ENCODE peak calls at places on chromosomes 11 and 22, in eight cellular contexts. One of them, this sample, is unnamed.

GRCh38 chr11:14813506-14813905 is 78.5 kb downstream of the CYP2R1 start:
- DNase-seq in H54: no peak
- DNase-seq in Peyer's patch: no peak
- DNase-seq in right lobe of liver: no peak
- DNase-seq in prostate gland: no peak
- DNase-seq in heart left ventricle: no peak
- DNase-seq in GM12892: no peak
- DNase-seq in ovary: no peak
- DNase-seq in this sample: no peak

GRCh38 chr22:39597236-39597869 is 26.8 kb downstream of the CACNA1I start:
- DNase-seq in H54: no peak
- DNase-seq in Peyer's patch: no peak
- DNase-seq in right lobe of liver: no peak
- DNase-seq in prostate gland: no peak
- DNase-seq in heart left ventricle: no peak
- DNase-seq in GM12892: no peak
- DNase-seq in ovary: no peak
- DNase-seq in this sample: no peak

GRCh38 chr11:32527776-32528175 is 55.9 kb upstream of the EIF3M start:
- DNase-seq in H54: no peak
- DNase-seq in Peyer's patch: no peak
- DNase-seq in right lobe of liver: no peak
- DNase-seq in prostate gland: no peak
- DNase-seq in heart left ventricle: no peak
- DNase-seq in GM12892: no peak
- DNase-seq in ovary: peak; percentile 70
- DNase-seq in this sample: no peak

GRCh38 chr11:62004473-62004872 is 37.0 kb upstream of the FTH1 start:
- DNase-seq in H54: no peak
- DNase-seq in Peyer's patch: peak; percentile 52
- DNase-seq in right lobe of liver: no peak
- DNase-seq in prostate gland: no peak
- DNase-seq in heart left ventricle: peak; percentile 48
- DNase-seq in GM12892: peak; percentile 57
- DNase-seq in ovary: no peak
- DNase-seq in this sample: no peak

GRCh38 chr11:78796956-78797355 is 222.3 kb upstream of the NARS2 start:
- DNase-seq in H54: no peak
- DNase-seq in Peyer's patch: no peak
- DNase-seq in right lobe of liver: no peak
- DNase-seq in prostate gland: no peak
- DNase-seq in heart left ventricle: no peak
- DNase-seq in GM12892: no peak
- DNase-seq in ovary: no peak
- DNase-seq in this sample: no peak

GRCh38 chr22:48705159-48705916 is 1122.3 kb downstream of the BRD1 start:
- DNase-seq in H54: no peak
- DNase-seq in Peyer's patch: no peak
- DNase-seq in right lobe of liver: peak; percentile 14
- DNase-seq in prostate gland: no peak
- DNase-seq in heart left ventricle: no peak
- DNase-seq in GM12892: no peak
- DNase-seq in ovary: no peak
- DNase-seq in this sample: peak; percentile 30

GRCh38 chr11:25927391-25927790 is 404.5 kb upstream of the ANO3 start:
- DNase-seq in H54: no peak
- DNase-seq in Peyer's patch: no peak
- DNase-seq in right lobe of liver: no peak
- DNase-seq in prostate gland: no peak
- DNase-seq in heart left ventricle: no peak
- DNase-seq in GM12892: no peak
- DNase-seq in ovary: no peak
- DNase-seq in this sample: no peak

GRCh38 chr11:4495487-4495886 is 13.0 kb downstream of the OR52K1 start:
- DNase-seq in H54: no peak
- DNase-seq in Peyer's patch: no peak
- DNase-seq in right lobe of liver: no peak
- DNase-seq in prostate gland: no peak
- DNase-seq in heart left ventricle: no peak
- DNase-seq in GM12892: no peak
- DNase-seq in ovary: no peak
- DNase-seq in this sample: no peak

GRCh38 chr22:35349704-35350538 is 31.0 kb upstream of the HMOX1 start:
- DNase-seq in H54: no peak
- DNase-seq in Peyer's patch: no peak
- DNase-seq in right lobe of liver: no peak
- DNase-seq in prostate gland: no peak
- DNase-seq in heart left ventricle: no peak
- DNase-seq in GM12892: no peak
- DNase-seq in ovary: peak; percentile 75
- DNase-seq in this sample: peak; percentile 66

GRCh38 chr11:105244157-105244820 is 104.7 kb upstream of the CARD18 start:
- DNase-seq in H54: peak; percentile 5
- DNase-seq in Peyer's patch: no peak
- DNase-seq in right lobe of liver: no peak
- DNase-seq in prostate gland: no peak
- DNase-seq in heart left ventricle: peak; percentile 40
- DNase-seq in GM12892: no peak
- DNase-seq in ovary: no peak
- DNase-seq in this sample: no peak

GRCh38 chr22:38314140-38314991 is 2.9 kb downstream of the CSNK1E start:
- DNase-seq in H54: no peak
- DNase-seq in Peyer's patch: peak; percentile 54
- DNase-seq in right lobe of liver: no peak
- DNase-seq in prostate gland: no peak
- DNase-seq in heart left ventricle: no peak
- DNase-seq in GM12892: no peak
- DNase-seq in ovary: no peak
- DNase-seq in this sample: no peak

GRCh38 chr11:59097113-59097708 is 9.8 kb upstream of the FAM111B start:
- DNase-seq in H54: no peak
- DNase-seq in Peyer's patch: peak; percentile 88
- DNase-seq in right lobe of liver: peak; percentile 53
- DNase-seq in prostate gland: peak; percentile 36
- DNase-seq in heart left ventricle: no peak
- DNase-seq in GM12892: no peak
- DNase-seq in ovary: no peak
- DNase-seq in this sample: peak; percentile 44

GRCh38 chr22:24157783-24158170 is 23.5 kb upstream of the SUSD2 start:
- DNase-seq in H54: no peak
- DNase-seq in Peyer's patch: no peak
- DNase-seq in right lobe of liver: no peak
- DNase-seq in prostate gland: no peak
- DNase-seq in heart left ventricle: no peak
- DNase-seq in GM12892: no peak
- DNase-seq in ovary: no peak
- DNase-seq in this sample: no peak

GRCh38 chr11:34565417-34566208 is 52.0 kb upstream of the ELF5 start:
- DNase-seq in H54: peak; percentile 18
- DNase-seq in Peyer's patch: no peak
- DNase-seq in right lobe of liver: no peak
- DNase-seq in prostate gland: no peak
- DNase-seq in heart left ventricle: no peak
- DNase-seq in GM12892: no peak
- DNase-seq in ovary: no peak
- DNase-seq in this sample: no peak

GRCh38 chr22:21963286-21963685 is 10.6 kb upstream of the PPM1F start:
- DNase-seq in H54: no peak
- DNase-seq in Peyer's patch: no peak
- DNase-seq in right lobe of liver: no peak
- DNase-seq in prostate gland: no peak
- DNase-seq in heart left ventricle: no peak
- DNase-seq in GM12892: no peak
- DNase-seq in ovary: no peak
- DNase-seq in this sample: no peak

GRCh38 chr11:66051766-66052663 is at the start of gene SF3B2:
- DNase-seq in H54: peak; percentile 97
- DNase-seq in Peyer's patch: peak; percentile 99
- DNase-seq in right lobe of liver: peak; percentile 99
- DNase-seq in prostate gland: peak; percentile 98
- DNase-seq in heart left ventricle: peak; percentile 99
- DNase-seq in GM12892: peak; percentile 98
- DNase-seq in ovary: peak; percentile 95
- DNase-seq in this sample: peak; percentile 97
- TF ChIP-seq POLR2A in H54: peak; percentile 77
- TF ChIP-seq POLR2A in Peyer's patch: peak; percentile 52
- TF ChIP-seq POLR2A in right lobe of liver: peak; percentile 60
- TF ChIP-seq POLR2A in prostate gland: peak; percentile 50
- TF ChIP-seq POLR2A in heart left ventricle: peak; percentile 62
- TF ChIP-seq POLR2A in GM12892: peak; percentile 96
- TF ChIP-seq POLR2A in ovary: peak; percentile 50
- TF ChIP-seq POLR2A in this sample: peak; percentile 28

DNA sequence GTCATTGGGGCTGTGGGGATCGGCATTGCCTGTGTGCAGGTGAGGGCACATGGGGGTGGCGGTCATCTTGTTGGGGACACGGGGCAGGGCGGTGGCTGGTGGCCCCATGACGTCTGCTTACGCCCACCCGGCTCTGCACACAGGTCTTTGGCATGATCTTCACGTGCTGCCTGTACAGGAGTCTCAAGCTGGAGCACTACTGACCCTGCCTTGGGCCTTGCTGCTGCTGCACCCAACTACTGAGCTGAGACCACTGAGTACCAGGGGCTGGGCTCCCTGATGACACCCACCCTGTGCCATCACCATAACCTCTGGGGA is 4.4 kb downstream of the POLR2L start:
- DNase-seq in H54: no peak
- DNase-seq in Peyer's patch: no peak
- DNase-seq in right lobe of liver: no peak
- DNase-seq in prostate gland: no peak
- DNase-seq in heart left ventricle: no peak
- DNase-seq in GM12892: no peak
- DNase-seq in ovary: no peak
- DNase-seq in this sample: no peak
- TF ChIP-seq POLR2A in H54: no peak
- TF ChIP-seq POLR2A in Peyer's patch: no peak
- TF ChIP-seq POLR2A in right lobe of liver: no peak
- TF ChIP-seq POLR2A in prostate gland: no peak
- TF ChIP-seq POLR2A in heart left ventricle: no peak
- TF ChIP-seq POLR2A in GM12892: no peak
- TF ChIP-seq POLR2A in ovary: no peak
- TF ChIP-seq POLR2A in this sample: no peak

DNA sequence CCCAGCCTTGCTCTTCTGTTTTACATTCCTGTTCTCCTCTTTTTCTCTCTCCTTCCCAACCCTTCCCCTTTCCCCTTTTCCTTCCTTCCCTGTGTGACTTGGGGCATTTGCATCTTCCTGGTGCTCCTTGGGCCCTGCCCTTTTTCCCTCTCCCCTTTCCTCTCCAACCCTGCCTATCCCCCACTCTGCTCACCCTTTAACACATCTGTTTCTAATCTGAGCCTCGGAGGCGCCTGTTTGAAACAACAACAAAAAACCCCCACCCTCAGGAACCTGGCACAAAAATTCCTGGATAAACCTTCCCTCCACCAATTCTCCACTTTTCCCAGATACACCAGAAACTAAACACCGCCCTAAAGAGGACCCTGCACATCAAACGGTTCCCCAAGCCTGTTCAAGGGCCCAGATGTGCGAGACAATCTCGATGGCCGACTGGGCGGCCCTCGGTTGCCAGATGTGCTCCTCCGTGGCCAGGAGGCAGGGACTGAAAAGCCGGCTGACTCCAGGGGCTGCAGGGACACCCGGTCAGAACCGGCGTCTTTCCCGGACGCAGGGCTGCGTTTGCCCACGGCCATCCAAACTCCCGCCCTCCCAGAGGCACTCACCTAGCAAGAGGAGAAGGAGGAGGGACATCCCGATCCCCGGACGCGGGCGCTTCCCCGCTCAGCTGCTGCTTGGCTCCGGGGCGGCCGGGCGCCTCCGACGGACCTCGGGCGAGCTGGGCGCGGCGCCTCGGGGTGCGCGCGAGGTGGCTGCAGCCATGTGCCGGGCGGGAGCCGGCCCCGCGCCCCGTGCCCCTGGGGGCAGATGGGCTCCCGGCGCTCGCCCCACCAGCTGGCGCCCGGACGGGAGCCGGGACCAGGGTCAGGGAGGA is 503 bp downstream of the CLMP start:
- DNase-seq in H54: no peak
- DNase-seq in Peyer's patch: no peak
- DNase-seq in right lobe of liver: no peak
- DNase-seq in prostate gland: no peak
- DNase-seq in heart left ventricle: no peak
- DNase-seq in GM12892: no peak
- DNase-seq in ovary: peak; percentile 59
- DNase-seq in this sample: peak; percentile 87
- TF ChIP-seq POLR2A in H54: no peak
- TF ChIP-seq POLR2A in Peyer's patch: no peak
- TF ChIP-seq POLR2A in right lobe of liver: no peak
- TF ChIP-seq POLR2A in prostate gland: no peak
- TF ChIP-seq POLR2A in heart left ventricle: no peak
- TF ChIP-seq POLR2A in GM12892: no peak
- TF ChIP-seq POLR2A in ovary: no peak
- TF ChIP-seq POLR2A in this sample: no peak

GRCh38 chr22:46352691-46353386 is 17.3 kb downstream of the TRMU start:
- DNase-seq in H54: peak; percentile 67
- DNase-seq in Peyer's patch: no peak
- DNase-seq in right lobe of liver: no peak
- DNase-seq in prostate gland: peak; percentile 73
- DNase-seq in heart left ventricle: peak; percentile 92
- DNase-seq in GM12892: no peak
- DNase-seq in ovary: peak; percentile 14
- DNase-seq in this sample: peak; percentile 66

GRCh38 chr22:46354993-46355305 is 19.4 kb downstream of the TRMU start:
- DNase-seq in H54: no peak
- DNase-seq in Peyer's patch: no peak
- DNase-seq in right lobe of liver: no peak
- DNase-seq in prostate gland: no peak
- DNase-seq in heart left ventricle: no peak
- DNase-seq in GM12892: no peak
- DNase-seq in ovary: peak; percentile 19
- DNase-seq in this sample: no peak

GRCh38 chr22:46352276-46352675 is 16.8 kb downstream of the TRMU start:
- DNase-seq in H54: no peak
- DNase-seq in Peyer's patch: no peak
- DNase-seq in right lobe of liver: no peak
- DNase-seq in prostate gland: no peak
- DNase-seq in heart left ventricle: peak; percentile 22
- DNase-seq in GM12892: no peak
- DNase-seq in ovary: no peak
- DNase-seq in this sample: no peak

GRCh38 chr22:46354176-46354992 is 18.9 kb downstream of the TRMU start:
- DNase-seq in H54: no peak
- DNase-seq in Peyer's patch: no peak
- DNase-seq in right lobe of liver: peak; percentile 27
- DNase-seq in prostate gland: no peak
- DNase-seq in heart left ventricle: peak; percentile 40
- DNase-seq in GM12892: no peak
- DNase-seq in ovary: peak; percentile 41
- DNase-seq in this sample: peak; percentile 68

DNA sequence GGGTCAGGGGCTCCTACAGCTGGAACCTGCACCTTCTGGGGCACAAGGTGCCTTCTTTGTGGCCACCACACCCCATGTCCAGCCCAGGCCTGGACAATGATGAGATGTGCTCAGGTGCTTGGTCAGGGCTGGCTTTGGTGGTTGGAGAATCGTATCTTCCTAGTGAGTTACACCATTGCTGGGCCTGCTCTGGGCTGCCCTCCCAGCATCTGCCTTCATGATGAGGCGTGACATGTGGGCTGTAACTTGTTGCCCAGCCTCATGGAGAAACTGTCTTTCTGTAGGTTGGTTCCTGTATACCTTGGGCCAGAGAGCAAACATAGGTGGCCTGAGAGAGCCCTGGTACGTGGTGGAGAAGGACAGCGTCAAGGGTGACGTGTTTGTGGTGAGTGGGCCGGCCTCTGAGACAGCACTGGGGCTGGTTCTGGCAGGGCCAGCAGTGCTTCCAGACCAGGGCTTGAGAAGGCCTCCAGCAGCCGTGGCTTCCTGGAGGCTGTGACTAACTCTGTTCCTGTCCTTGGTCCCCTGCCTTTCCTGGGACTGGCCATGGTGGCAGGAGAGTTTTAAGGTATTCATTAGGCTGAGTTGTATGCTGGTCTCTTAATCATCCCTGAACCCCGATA is 18.1 kb downstream of the TRMU start:
- DNase-seq in H54: no peak
- DNase-seq in Peyer's patch: no peak
- DNase-seq in right lobe of liver: no peak
- DNase-seq in prostate gland: no peak
- DNase-seq in heart left ventricle: peak; percentile 74
- DNase-seq in GM12892: no peak
- DNase-seq in ovary: peak; percentile 4
- DNase-seq in this sample: no peak
- TF ChIP-seq POLR2A in H54: no peak
- TF ChIP-seq POLR2A in Peyer's patch: no peak
- TF ChIP-seq POLR2A in right lobe of liver: no peak
- TF ChIP-seq POLR2A in prostate gland: no peak
- TF ChIP-seq POLR2A in heart left ventricle: no peak
- TF ChIP-seq POLR2A in GM12892: no peak
- TF ChIP-seq POLR2A in ovary: no peak
- TF ChIP-seq POLR2A in this sample: no peak